ENCODE peak calls at places on chromosomes 6 and 20, in eight cellular contexts. X is retinal pigment epithelial cell, C is stomach, F is cardiac fibroblast, N is AG04450, O is left ventricle myocardium inferior, M is IMR-90, R is body of pancreas. Q is an unnamed sample.

GRCh38 chr6:16758163-16758975 is 2.9 kb downstream of the ATXN1 start:
- DNase-seq in N (no peak), F (peak; percentile 60), X (no peak), M (no peak), C (no peak), R (peak; percentile 26), O (no peak), Q (no peak)

GRCh38 chr20:5552154-5552553 is 198.0 kb upstream of the SHLD1 start:
- DNase-seq in F (no peak), M (no peak), O (no peak), R (no peak), X (no peak), N (no peak), C (no peak), Q (no peak)

GRCh38 chr6:154923199-154923869 is 71.8 kb upstream of the TIAM2 start:
- DNase-seq in N (no peak), R (no peak), F (no peak), O (no peak), X (no peak), M (no peak), C (no peak), Q (no peak)

GRCh38 chr6:6392214-6393068 is 72.0 kb upstream of the F13A1 start:
- DNase-seq in M (no peak), F (no peak), X (no peak), C (no peak), N (no peak), R (no peak), O (no peak), Q (no peak)

GRCh38 chr6:130865793-130866192 is 38.6 kb downstream of the SMLR1 start:
- DNase-seq in X (no peak), N (no peak), R (no peak), O (no peak), C (no peak), F (no peak), M (no peak), Q (no peak)

GRCh38 chr6:160297310-160297709 is 38.7 kb upstream of the SLC22A2 start:
- DNase-seq in M (no peak), X (no peak), F (no peak), O (no peak), R (peak; percentile 15), C (no peak), N (no peak), Q (no peak)

GRCh38 chr6:16504608-16505007 is 256.7 kb downstream of the ATXN1 start:
- DNase-seq in O (no peak), C (no peak), M (no peak), X (no peak), N (no peak), F (no peak), R (no peak), Q (no peak)

GRCh38 chr6:39915866-39916265 is 18.4 kb downstream of the MOCS1 start:
- DNase-seq in X (no peak), N (no peak), O (no peak), C (no peak), F (no peak), M (no peak), R (no peak), Q (no peak)

GRCh38 chr6:14190596-14191224 is 73.1 kb downstream of the CD83 start:
- DNase-seq in C (no peak), N (no peak), F (no peak), O (no peak), M (no peak), X (no peak), R (no peak), Q (no peak)

GRCh38 chr6:149440735-149441662 is 40.9 kb downstream of the SUMO4 start:
- DNase-seq in C (no peak), X (no peak), O (no peak), M (peak; percentile 50), R (no peak), F (no peak), N (peak; percentile 15), Q (no peak)

GRCh38 chr6:159017757-159018559 is 18.0 kb upstream of the RSPH3 start:
- DNase-seq in F (no peak), M (no peak), X (no peak), O (no peak), R (no peak), N (no peak), C (no peak), Q (no peak)

GRCh38 chr6:125588268-125588667 is 161.2 kb upstream of the HEY2 start:
- DNase-seq in F (peak; percentile 17), O (no peak), X (no peak), N (no peak), R (no peak), M (no peak), C (no peak), Q (no peak)

GRCh38 chr6:69917834-69918233 is 51.5 kb downstream of the COL19A1 start:
- DNase-seq in C (no peak), N (no peak), X (no peak), O (no peak), R (no peak), F (peak; percentile 17), M (peak; percentile 77), Q (no peak)

GRCh38 chr6:20334334-20334733 is 67.3 kb upstream of the E2F3 start:
- DNase-seq in M (no peak), R (no peak), N (no peak), C (no peak), X (no peak), F (no peak), O (no peak), Q (no peak)

GRCh38 chr20:1255675-1256074 is 10.4 kb upstream of the SNPH start:
- DNase-seq in F (no peak), M (no peak), X (no peak), N (no peak), R (no peak), C (no peak), O (no peak), Q (no peak)

GRCh38 chr20:25299801-25300200 is 51.9 kb downstream of the PYGB start:
- DNase-seq in C (no peak), F (no peak), R (peak; percentile 39), X (no peak), O (no peak), N (no peak), M (peak; percentile 33), Q (no peak)

GRCh38 chr20:23235173-23236027 is 115.2 kb upstream of the NXT1 start:
- DNase-seq in N (no peak), F (peak; percentile 78), C (peak; percentile 66), O (peak; percentile 68), M (peak; percentile 54), X (no peak), R (peak; percentile 35), Q (peak; percentile 58)

GRCh38 chr20:51456511-51457280 is 85.8 kb downstream of the NFATC2 start:
- DNase-seq in X (peak; percentile 93), O (peak; percentile 95), M (peak; percentile 95), C (peak; percentile 98), F (peak; percentile 98), R (peak; percentile 99), N (peak; percentile 94), Q (no peak)

GRCh38 chr6:15480546-15480945 is 182.3 kb downstream of the DTNBP1 start:
- DNase-seq in M (no peak), R (no peak), O (no peak), C (no peak), X (no peak), F (no peak), N (no peak), Q (no peak)

GRCh38 chr6:147782302-147782701 is 273.8 kb downstream of the SAMD5 start:
- DNase-seq in R (no peak), M (peak; percentile 77), X (peak; percentile 94), N (peak; percentile 15), F (no peak), C (no peak), O (no peak), Q (no peak)

GRCh38 chr6:37323568-37323967 is 30.2 kb upstream of the RNF8 start:
- DNase-seq in M (peak; percentile 48), C (no peak), F (peak; percentile 63), O (no peak), X (no peak), N (no peak), R (no peak), Q (no peak)

GRCh38 chr20:47686545-47686944 is 98.7 kb downstream of the SULF2 start:
- DNase-seq in C (no peak), F (peak; percentile 75), O (no peak), R (no peak), X (peak; percentile 25), N (peak; percentile 23), M (peak; percentile 80), Q (no peak)

GRCh38 chr20:47343007-47343472 is 13.5 kb downstream of the ZMYND8 start:
- DNase-seq in M (peak; percentile 62), X (no peak), R (no peak), N (no peak), F (no peak), O (no peak), C (no peak), Q (no peak)

GRCh38 chr6:140052757-140053729 is 678.6 kb upstream of the CITED2 start:
- DNase-seq in F (peak; percentile 71), N (no peak), M (peak; percentile 59), C (no peak), O (no peak), X (no peak), R (peak; percentile 13), Q (no peak)
- TF ChIP-seq CTCF in F (peak; percentile 55), N (peak; percentile 49), M (peak; percentile 44), C (no peak), O (peak; percentile 47), X (peak; percentile 69), R (peak; percentile 48), Q (peak; percentile 50)

GRCh38 chr6:132961610-132962009 is 147.2 kb downstream of the RPS12 start:
- DNase-seq in X (no peak), R (no peak), C (no peak), O (no peak), N (no peak), M (no peak), F (no peak), Q (no peak)
- TF ChIP-seq CTCF in X (no peak), R (no peak), C (peak; percentile 10), O (no peak), N (peak; percentile 13), M (peak; percentile 13), F (no peak), Q (peak; percentile 33)

DNA sequence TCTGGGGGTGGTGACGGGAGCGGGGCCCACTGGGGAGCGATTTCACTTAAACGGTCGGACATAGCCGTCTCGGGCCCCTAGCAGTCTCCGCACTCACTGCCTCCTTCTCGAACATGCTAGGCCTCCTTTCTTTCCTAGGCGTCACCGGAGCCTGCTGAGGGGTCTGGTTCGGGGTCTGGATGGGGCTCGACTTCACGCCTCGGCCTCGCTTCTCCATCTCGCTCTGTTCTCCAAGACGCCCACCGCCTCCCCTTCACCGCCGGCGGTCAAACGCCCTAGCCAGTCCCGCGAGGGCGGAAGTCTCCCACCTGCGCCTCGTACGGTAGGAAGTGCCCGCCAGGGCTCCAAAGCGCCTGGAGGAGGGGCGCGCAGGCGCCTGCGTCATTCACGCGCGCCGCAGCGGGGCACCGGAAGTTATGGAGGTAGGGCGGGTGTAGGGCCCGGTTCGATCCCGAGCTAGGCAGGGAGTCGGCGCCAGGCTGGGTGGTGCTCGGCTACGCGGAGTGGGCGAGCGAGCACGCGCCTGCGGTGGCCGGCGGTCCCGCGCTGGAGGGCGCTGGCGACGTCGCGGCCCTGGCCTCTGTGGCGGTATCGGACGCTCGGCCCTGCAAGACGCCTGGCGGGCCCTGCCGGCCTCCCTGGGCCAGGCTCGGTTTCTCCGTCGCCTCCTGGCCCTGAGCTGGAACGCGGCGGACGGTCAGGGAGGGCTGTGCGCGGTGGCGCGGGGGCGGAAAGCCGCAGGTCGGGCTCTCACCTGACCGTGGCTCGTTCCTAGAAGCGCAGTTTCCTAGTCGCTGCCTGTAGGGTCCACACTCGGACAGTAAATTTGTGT is at the start of the genes DYNLT2 and ERMARD:
- DNase-seq in O (peak; percentile 93), C (peak; percentile 96), F (peak; percentile 95), M (peak; percentile 94), N (peak; percentile 80), X (peak; percentile 83), R (peak; percentile 96), Q (peak; percentile 87)
- TF ChIP-seq CTCF in O (peak; percentile 56), C (peak; percentile 8), F (peak; percentile 29), M (peak; percentile 23), N (peak; percentile 32), X (no peak), R (peak; percentile 70), Q (peak; percentile 24)

GRCh38 chr6:12636336-12636735 is 80.2 kb upstream of the PHACTR1 start:
- DNase-seq in R (no peak), F (no peak), X (no peak), N (no peak), M (no peak), O (no peak), C (no peak), Q (no peak)
- TF ChIP-seq CTCF in R (no peak), F (peak; percentile 7), X (peak; percentile 24), N (peak; percentile 18), M (no peak), O (no peak), C (no peak), Q (peak; percentile 48)